ENCODE peak calls at places on chromosomes 16 and 17, in five cellular contexts. D is H1, H is neuronal stem cell, N is H9, S is trophoblast cell. W is an unnamed sample.

GRCh38 chr17:61482467-61482866 is 30.2 kb downstream of the TBX4 start:
- DNase-seq in N (peak), S (no peak), H (no peak), D (no peak), W (no peak)

GRCh38 chr17:64120159-64120558 is 9.8 kb downstream of the ERN1 start:
- DNase-seq in H (no peak), S (no peak), D (no peak), N (no peak), W (no peak)

GRCh38 chr16:83974475-83974874 is 6.4 kb downstream of the NECAB2 start:
- DNase-seq in D (no peak), S (no peak), H (no peak), N (no peak), W (no peak)

GRCh38 chr16:46852130-46852529 is 21.1 kb upstream of the C16orf87 start:
- DNase-seq in N (no peak), S (no peak), D (no peak), H (no peak), W (no peak)

GRCh38 chr17:17221329-17221728 is 15.2 kb upstream of the PLD6 start:
- DNase-seq in H (no peak), D (no peak), S (no peak), N (no peak), W (no peak)

GRCh38 chr16:87853411-87854052 is 15.8 kb downstream of the SLC7A5 start:
- DNase-seq in D (peak), H (peak), N (peak), S (peak), W (peak)

GRCh38 chr17:1495265-1495664 is 2.8 kb upstream of the MYO1C start:
- DNase-seq in H (no peak), N (no peak), S (no peak), D (no peak), W (no peak)

GRCh38 chr16:83211711-83212110 is 584.9 kb downstream of the CDH13 start:
- DNase-seq in D (no peak), H (no peak), S (no peak), N (no peak), W (peak)

GRCh38 chr16:30063278-30063892 is 2.2 kb upstream of the ALDOA start:
- DNase-seq in N (no peak), D (no peak), H (no peak), S (no peak), W (no peak)

GRCh38 chr17:52604105-52604504 is 445.6 kb upstream of the CA10 start:
- DNase-seq in S (no peak), D (no peak), H (no peak), N (no peak), W (no peak)

GRCh38 chr17:15892244-15892643 is 52.7 kb upstream of the ADORA2B start:
- DNase-seq in S (peak), N (no peak), D (no peak), H (no peak), W (no peak)

GRCh38 chr17:74443516-74444296 is 11.8 kb downstream of the GPRC5C start:
- DNase-seq in N (no peak), D (no peak), H (no peak), S (no peak), W (no peak)

GRCh38 chr17:67293251-67294203 is 48.5 kb upstream of the HELZ start:
- DNase-seq in N (peak), H (peak), S (peak), D (peak), W (peak)

GRCh38 chr17:59762022-59762825 is 54.8 kb downstream of the VMP1 start:
- DNase-seq in S (no peak), N (no peak), H (no peak), D (no peak), W (peak)

GRCh38 chr17:56110463-56111138 is 42.7 kb upstream of the ANKFN1 start:
- DNase-seq in H (no peak), D (no peak), S (no peak), N (no peak), W (no peak)

GRCh38 chr17:71032746-71033273 is 863.5 kb downstream of the KCNJ2 start:
- DNase-seq in D (peak), N (peak), H (peak), S (no peak), W (no peak)

GRCh38 chr16:73887895-73888294 is 408.7 kb upstream of the PSMD7 start:
- DNase-seq in S (no peak), N (no peak), H (no peak), D (no peak), W (no peak)

GRCh38 chr16:67425581-67425980 is 5.3 kb upstream of the HSD11B2 start:
- DNase-seq in D (no peak), H (no peak), N (no peak), S (no peak), W (no peak)

DNA sequence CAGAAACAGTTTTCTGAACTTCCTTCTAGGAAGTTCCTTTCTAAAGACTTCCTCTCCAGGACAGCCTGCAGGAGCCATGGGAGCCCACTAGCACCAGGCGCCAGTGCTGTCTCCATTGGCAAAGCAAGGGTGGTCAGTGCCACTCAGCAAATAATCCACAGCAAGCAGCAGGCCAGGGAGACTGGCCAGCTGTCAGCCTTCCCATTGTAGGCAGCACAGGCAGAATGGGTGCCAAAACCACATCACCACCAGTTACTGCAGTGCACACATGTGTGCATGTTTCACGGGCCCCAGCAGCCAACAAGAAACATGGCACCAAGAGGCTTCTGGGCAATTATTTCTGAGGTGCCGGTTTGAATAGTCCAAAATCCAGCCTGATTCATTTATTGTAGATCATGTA is 26.7 kb downstream of the DNASE1 start:
- DNase-seq in S (no peak), N (no peak), H (no peak), D (no peak), W (no peak)
- H2BK12ac ChIP-seq in S (no peak), N (no peak), H (no peak), D (no peak), W (no peak)

GRCh38 chr16:64133396-64133795 is 988.5 kb downstream of the CDH11 start:
- DNase-seq in N (no peak), S (no peak), D (no peak), H (no peak), W (no peak)
- H3K9ac ChIP-seq in N (no peak), S (no peak), D (no peak), H (no peak), W (no peak)

DNA sequence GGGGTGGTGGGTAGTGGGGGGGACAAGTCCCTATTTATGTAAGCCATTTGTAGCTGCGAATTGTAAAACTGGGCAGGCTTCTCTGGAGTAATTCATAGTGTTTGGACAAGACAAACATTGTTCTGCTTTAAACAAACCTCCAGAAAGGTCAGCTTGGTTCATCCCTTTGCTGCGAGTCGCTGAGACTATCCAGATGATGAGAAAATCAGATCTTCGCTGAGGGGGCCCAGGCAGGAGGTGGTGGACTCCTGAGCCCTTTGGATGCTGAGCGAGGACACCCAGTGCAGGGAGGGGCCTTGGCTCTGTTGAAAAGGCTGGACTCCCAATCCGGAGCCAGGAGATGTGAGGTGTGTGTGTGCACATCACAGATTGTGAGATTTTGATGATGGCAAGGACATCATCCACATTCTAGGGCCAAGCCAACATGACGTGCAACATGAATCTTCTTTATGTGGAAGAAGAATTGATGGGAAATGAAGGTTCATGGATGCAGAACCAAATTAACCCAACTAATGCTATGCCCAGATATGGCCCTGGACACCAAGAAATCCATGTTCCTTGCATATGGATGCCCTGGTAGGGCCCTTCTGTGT is 15.0 kb upstream of the NTN1 start:
- DNase-seq in N (no peak), S (no peak), H (no peak), D (no peak), W (no peak)
- H2BK12ac ChIP-seq in N (no peak), S (no peak), H (no peak), D (no peak), W (no peak)

GRCh38 chr17:3555189-3555796 is 2.3 kb downstream of the TRPV3 start:
- DNase-seq in H (no peak), S (no peak), D (no peak), N (peak), W (no peak)

GRCh38 chr17:3558603-3559269 is 1.1 kb upstream of the TRPV3 start:
- DNase-seq in N (peak), D (no peak), S (peak), H (no peak), W (peak)

GRCh38 chr17:3556239-3556904 is 1.2 kb downstream of the TRPV3 start:
- DNase-seq in D (no peak), H (no peak), N (peak), S (no peak), W (no peak)

GRCh38 chr17:3557768-3558583 is at the start of gene TRPV3:
- DNase-seq in S (peak), H (no peak), D (no peak), N (peak), W (no peak)

DNA sequence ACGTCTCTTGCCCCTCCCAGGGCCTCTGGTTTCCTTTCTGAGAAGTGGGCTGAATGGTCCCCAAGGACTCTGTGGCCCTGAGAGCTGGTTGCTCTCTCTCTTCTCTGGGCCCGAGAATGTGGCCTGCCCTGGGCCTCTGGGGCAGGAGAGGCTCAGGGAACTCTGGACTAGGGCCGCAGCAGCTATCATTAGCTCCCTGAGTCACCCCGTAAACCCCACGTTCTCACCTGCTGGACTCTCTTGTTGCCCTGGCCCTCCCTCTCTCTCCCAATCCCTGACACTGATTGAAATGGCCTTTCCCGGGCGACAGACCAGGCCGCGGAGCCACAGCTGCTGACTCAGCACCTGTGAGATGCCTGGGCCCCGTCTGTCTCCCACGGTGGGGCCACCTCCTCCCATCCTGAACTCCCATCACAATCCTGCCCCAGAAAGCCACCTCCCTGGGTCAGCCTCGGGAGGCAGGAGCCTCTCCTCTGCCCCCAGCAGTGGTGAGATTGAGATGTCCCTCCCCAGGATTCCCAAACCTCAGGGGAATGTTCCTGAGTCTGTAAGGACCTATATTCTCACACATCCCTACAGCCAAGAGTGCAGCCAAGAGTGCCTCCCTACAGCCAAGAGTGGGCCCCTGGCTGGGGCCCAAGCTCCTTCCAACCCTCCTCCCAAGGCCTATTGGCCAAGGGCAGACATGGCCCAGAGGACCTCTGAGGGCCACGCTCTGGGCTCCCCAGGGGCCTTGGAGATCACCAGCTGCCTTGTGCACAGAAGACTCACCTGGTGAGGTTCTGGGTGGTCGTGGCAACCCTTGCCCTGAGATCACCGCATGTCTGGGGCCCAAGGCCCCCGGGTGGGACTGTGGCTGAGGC is 476 bp downstream of the TRPV3 start:
- DNase-seq in N (peak), D (no peak), S (no peak), H (no peak), W (no peak)
- H3K9ac ChIP-seq in N (no peak), D (no peak), S (no peak), H (peak), W (peak)

GRCh38 chr16:11271610-11272009 is 1.8 kb downstream of the PRM3 start:
- DNase-seq in S (no peak), D (no peak), N (no peak), H (no peak), W (no peak)
- H2BK12ac ChIP-seq in S (no peak), D (peak), N (no peak), H (no peak), W (no peak)

GRCh38 chr16:11536104-11536866 is 50.4 kb downstream of the LITAF start:
- DNase-seq in S (no peak), D (no peak), N (no peak), H (no peak), W (no peak)

GRCh38 chr16:11534262-11534661 is 52.5 kb downstream of the LITAF start:
- DNase-seq in S (no peak), H (no peak), D (no peak), N (no peak), W (no peak)

GRCh38 chr16:11530171-11530940 is 56.4 kb downstream of the LITAF start:
- DNase-seq in S (peak), D (no peak), H (no peak), N (no peak), W (no peak)

GRCh38 chr16:11535494-11535893 is 51.2 kb downstream of the LITAF start:
- DNase-seq in N (no peak), D (no peak), S (no peak), H (no peak), W (no peak)

GRCh38 chr16:11533588-11533987 is 53.1 kb downstream of the LITAF start:
- DNase-seq in D (no peak), S (peak), N (no peak), H (no peak), W (no peak)
- H3K9ac ChIP-seq in D (no peak), S (no peak), N (no peak), H (no peak), W (no peak)

DNA sequence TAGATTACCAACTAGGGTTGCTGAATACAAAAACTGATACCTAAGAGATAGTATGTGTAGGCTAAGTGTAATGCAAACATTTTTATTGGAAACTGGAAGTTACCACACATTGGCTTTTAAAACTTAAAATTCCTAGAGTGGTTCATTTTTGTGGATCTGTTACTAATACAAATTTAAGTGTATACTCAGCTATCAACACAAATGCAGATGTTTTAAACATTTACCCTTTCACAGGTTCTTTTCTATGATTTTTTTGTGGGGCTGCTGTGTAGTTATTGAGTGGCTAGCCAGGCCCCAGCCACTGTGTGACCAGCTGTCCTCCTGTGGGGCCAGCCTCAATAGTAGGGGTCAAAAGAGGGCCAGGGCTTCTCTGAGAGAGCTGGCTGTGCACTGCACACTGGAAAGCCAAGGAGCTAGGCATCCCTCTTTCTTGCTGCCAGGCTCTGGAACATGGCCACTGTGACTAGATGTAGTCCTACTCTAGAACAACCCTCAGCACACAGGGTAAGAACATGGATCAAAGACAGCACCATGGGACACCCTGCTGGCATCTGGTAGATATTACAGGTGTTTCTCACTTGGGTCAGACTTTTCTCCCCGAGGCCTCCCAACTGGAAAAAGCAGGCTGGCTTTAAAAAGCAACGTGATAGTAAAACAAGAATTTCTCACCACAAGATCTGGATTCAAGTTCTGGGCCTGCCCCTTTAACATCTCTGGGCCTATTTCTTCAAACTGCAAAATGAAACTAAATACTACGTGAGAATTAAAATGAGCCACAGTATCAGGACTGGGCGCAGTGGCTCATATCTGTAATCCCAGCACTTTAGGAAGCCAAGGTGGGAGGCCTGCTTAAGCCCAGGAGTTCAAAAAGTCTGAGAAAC is 7.3 kb upstream of the VEZF1 start:
- DNase-seq in D (no peak), H (peak), N (peak), S (peak), W (peak)
- H2BK12ac ChIP-seq in D (no peak), H (no peak), N (no peak), S (no peak), W (no peak)

GRCh38 chr17:41959336-41960095 is 7.1 kb upstream of the CNP start:
- DNase-seq in H (peak), S (peak), N (peak), D (no peak), W (peak)

GRCh38 chr17:41959030-41959335 is 7.6 kb upstream of the CNP start:
- DNase-seq in D (no peak), H (no peak), S (no peak), N (no peak), W (no peak)

GRCh38 chr17:41956522-41956921 is 10.1 kb upstream of the CNP start:
- DNase-seq in H (no peak), D (no peak), N (no peak), S (no peak), W (peak)

GRCh38 chr17:41957058-41957868 is 9.3 kb upstream of the CNP start:
- DNase-seq in N (peak), D (no peak), H (no peak), S (no peak), W (peak)

DNA sequence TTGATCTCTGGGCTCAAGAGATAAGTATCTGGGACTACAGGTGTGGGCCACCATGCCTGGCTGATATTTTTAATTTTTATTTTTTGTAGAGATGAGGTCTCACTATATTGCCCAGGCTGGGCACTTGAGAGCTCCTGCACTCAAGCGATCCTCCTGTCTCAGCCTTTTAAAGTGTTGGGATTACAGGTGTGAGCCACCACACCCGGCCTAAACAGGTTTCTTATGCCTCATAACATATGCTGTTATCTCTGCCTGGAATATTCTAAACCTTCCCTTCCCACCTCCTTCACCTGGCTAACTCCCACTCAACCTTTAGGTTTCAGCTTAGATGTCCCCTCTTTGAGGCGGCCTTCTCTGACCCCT is 8.7 kb upstream of the CNP start:
- DNase-seq in N (no peak), S (no peak), D (no peak), H (no peak), W (no peak)
- H3K9ac ChIP-seq in N (no peak), S (no peak), D (no peak), H (no peak), W (no peak)